ENCODE peak calls at places on chromosomes 7 and 10, in nine cellular contexts. N is posterior cingulate gyrus; O is activated naive CD4-positive, alpha-beta T cell treated with Interleukin-2 at 50 U/mL for 16 hours; I is hippocampal formation; W is stimulated activated CD4-positive, alpha-beta T cell treated with anti-CD3 and anti-CD28 coated beads, Interleukin-2, amount 100 ng/mL, for 24 hours; C is ecto neural progenitor cell; T is tibial artery; Z is activated T-helper 1 cell treated with anti-CD3 and anti-CD28 coated beads, Interleukin-12 subunit alpha, Interleukin-12 subunit beta, Interleukin-2, Interleukin-4 antibody, amounts not matched to agents 30 ng/mL and 10 ng/mL and 1 ng/mL, durations not matched to agents 14 hours and 24 hours and 36 hours; Q is NCI-H345. M is an unnamed sample.

GRCh38 chr7:5214236-5214635 is 24.2 kb downstream of the WIPI2 start:
- DNase-seq in N (no peak), O (no peak), I (no peak), W (no peak), C (no peak), T (no peak), Z (no peak), Q (no peak), M (no peak)

GRCh38 chr10:77922055-77922454 is 4.5 kb downstream of the DLG5 start:
- DNase-seq in N (no peak), O (no peak), I (no peak), W (no peak), C (no peak), T (no peak), Z (no peak), Q (no peak), M (no peak)

GRCh38 chr10:71745659-71746250 is 26.2 kb upstream of the C10orf105 start:
- DNase-seq in N (no peak), O (no peak), I (no peak), W (peak), C (no peak), T (no peak), Z (no peak), Q (no peak), M (no peak)

GRCh38 chr10:88661018-88661417 is 3.2 kb upstream of the LIPF start:
- DNase-seq in N (no peak), O (no peak), I (no peak), W (no peak), C (no peak), T (no peak), Z (no peak), Q (no peak), M (no peak)

GRCh38 chr7:84204655-84205054 is 10.1 kb upstream of the SEMA3A start:
- DNase-seq in N (no peak), O (no peak), I (no peak), W (no peak), C (no peak), T (no peak), Z (no peak), Q (no peak), M (no peak)

GRCh38 chr7:51369746-51370145 is 53.1 kb upstream of the COBL start:
- DNase-seq in N (no peak), O (no peak), I (no peak), W (no peak), C (no peak), T (no peak), Z (no peak), Q (peak), M (no peak)

GRCh38 chr10:22251751-22252285 is 34.0 kb upstream of the EBLN1 start:
- DNase-seq in N (peak), O (peak), I (peak), W (peak), C (peak), T (peak), Z (peak), Q (peak), M (peak)

GRCh38 chr7:99036531-99037175 is 107.3 kb downstream of the SMURF1 start:
- DNase-seq in N (peak), O (no peak), I (peak), W (no peak), C (peak), T (peak), Z (no peak), Q (no peak), M (no peak)

GRCh38 chr10:113003032-113003431 is 53.0 kb downstream of the TCF7L2 start:
- DNase-seq in N (no peak), O (no peak), I (peak), W (no peak), C (no peak), T (no peak), Z (no peak), Q (no peak), M (no peak)

GRCh38 chr10:94602729-94603515 is 57.3 kb downstream of the HELLS start:
- DNase-seq in N (no peak), O (no peak), I (no peak), W (no peak), C (no peak), T (no peak), Z (no peak), Q (no peak), M (no peak)

GRCh38 chr10:31977440-31978157 is 49.0 kb upstream of the ARHGAP12 start:
- DNase-seq in N (no peak), O (no peak), I (peak), W (no peak), C (no peak), T (no peak), Z (no peak), Q (peak), M (no peak)

GRCh38 chr7:151711906-151712771 is 164.8 kb downstream of the PRKAG2 start:
- DNase-seq in N (no peak), O (no peak), I (no peak), W (no peak), C (no peak), T (no peak), Z (no peak), Q (no peak), M (peak)

GRCh38 chr7:50304158-50304910 is at the start of gene IKZF1:
- DNase-seq in N (peak), O (peak), I (no peak), W (peak), C (peak), T (peak), Z (no peak), Q (peak), M (peak)

GRCh38 chr10:126872135-126872534 is 33.1 kb upstream of the DOCK1 start:
- DNase-seq in N (no peak), O (no peak), I (no peak), W (no peak), C (no peak), T (no peak), Z (no peak), Q (no peak), M (no peak)

GRCh38 chr10:103584216-103585010 is 90.9 kb downstream of the NEURL1 start:
- DNase-seq in N (no peak), O (peak), I (no peak), W (peak), C (no peak), T (no peak), Z (peak), Q (no peak), M (no peak)